ENCODE peak calls at places on chromosomes 7 and 10, in six cellular contexts. P is HT-29, Z is left kidney, J is RCC 7860, E is NCI-H1694 treated with DMSO at 0.1 percent for 48 hours, L is HTR-8/SVneo. I is an unnamed sample.

GRCh38 chr10:66680886-66681285 is 244.9 kb upstream of the LRRTM3 start:
- DNase-seq in E (no peak), Z (no peak), P (no peak), J (no peak), L (no peak), I (no peak)

GRCh38 chr7:132386249-132386681 is 190.0 kb downstream of the PLXNA4 start:
- DNase-seq in P (no peak), Z (peak; percentile 90), L (no peak), J (no peak), E (no peak), I (no peak)

GRCh38 chr7:6165075-6165474 is 107.3 kb downstream of the CYTH3 start:
- DNase-seq in J (no peak), L (no peak), P (no peak), E (no peak), Z (no peak), I (no peak)

GRCh38 chr7:94003446-94004023 is 620 bp downstream of the BET1 start:
- DNase-seq in P (peak; percentile 63), J (no peak), E (no peak), Z (no peak), L (no peak), I (peak; percentile 69)

GRCh38 chr10:94042001-94042813 is 48.5 kb downstream of the PLCE1 start:
- DNase-seq in P (peak; percentile 42), Z (no peak), L (peak; percentile 51), E (no peak), J (peak; percentile 78), I (no peak)

GRCh38 chr7:93902777-93903423 is 3.5 kb upstream of the GNGT1 start:
- DNase-seq in Z (peak; percentile 80), E (peak; percentile 48), P (peak; percentile 43), L (no peak), J (peak; percentile 63), I (peak; percentile 45)

GRCh38 chr10:26445411-26446031 is 7.4 kb downstream of the APBB1IP start:
- DNase-seq in Z (no peak), P (no peak), E (no peak), L (no peak), J (no peak), I (no peak)

GRCh38 chr7:123719481-123719806 is 29.4 kb downstream of the WASL start:
- DNase-seq in J (no peak), E (no peak), Z (no peak), L (no peak), P (no peak), I (no peak)

GRCh38 chr7:149559711-149560110 is 62.1 kb upstream of the ZNF746 start:
- DNase-seq in P (peak; percentile 20), E (no peak), L (no peak), Z (no peak), J (no peak), I (no peak)

GRCh38 chr7:15057272-15057671 is 154.7 kb upstream of the DGKB start:
- DNase-seq in L (no peak), J (no peak), P (no peak), Z (peak; percentile 68), E (no peak), I (no peak)

GRCh38 chr7:10412426-10413019 is 561.1 kb upstream of the PHF14 start:
- DNase-seq in L (peak; percentile 10), P (peak; percentile 69), E (peak; percentile 54), Z (peak; percentile 74), J (peak; percentile 30), I (peak; percentile 50)

GRCh38 chr10:130022071-130022470 is 58.0 kb upstream of the EBF3 start:
- DNase-seq in J (no peak), L (no peak), Z (no peak), P (no peak), E (no peak), I (no peak)

GRCh38 chr7:143987513-143987912 is 12.6 kb upstream of the OR6B1 start:
- DNase-seq in P (no peak), Z (no peak), J (no peak), L (no peak), E (no peak), I (no peak)

GRCh38 chr10:79472449-79472848 is 27.0 kb upstream of the ZCCHC24 start:
- DNase-seq in E (no peak), L (no peak), P (no peak), J (no peak), Z (no peak), I (no peak)

GRCh38 chr7:149063481-149063880 is 27.0 kb downstream of the ZNF786 start:
- DNase-seq in J (no peak), L (no peak), E (no peak), Z (no peak), P (no peak), I (no peak)

GRCh38 chr10:60518745-60519144 is 129.1 kb upstream of the ANK3 start:
- DNase-seq in P (no peak), J (no peak), L (no peak), E (no peak), Z (no peak), I (no peak)

GRCh38 chr7:131927770-131928169 is 371.3 kb upstream of the PODXL start:
- DNase-seq in J (no peak), P (no peak), Z (peak; percentile 32), L (no peak), E (no peak), I (no peak)

GRCh38 chr10:11687779-11688447 is 54.3 kb upstream of the ECHDC3 start:
- DNase-seq in J (no peak), P (peak; percentile 89), L (no peak), E (no peak), Z (no peak), I (no peak)

GRCh38 chr7:137743021-137743420 is 103.8 kb downstream of the DGKI start:
- DNase-seq in Z (no peak), P (no peak), E (no peak), J (no peak), L (no peak), I (no peak)

GRCh38 chr10:133372507-133372906 is 647 bp downstream of the ECHS1 start:
- DNase-seq in E (no peak), P (no peak), Z (no peak), J (no peak), L (no peak), I (no peak)

GRCh38 chr10:45403151-45403550 is 29.1 kb downstream of the ALOX5 start:
- DNase-seq in E (no peak), J (no peak), Z (no peak), L (no peak), P (no peak), I (no peak)

I was measured in SW480.